ENCODE peak calls at places on chromosomes 1 and 21, in six cellular contexts. U is sigmoid colon, K is neuronal stem cell, E is aorta, Q is left ventricle myocardium inferior, A is upper lobe of right lung. R is an unnamed sample. For H3K4me1, the result is how much of the 10 kb centered on the place peaks cover.

GRCh38 chr1:107883562-107883961 is 81.4 kb downstream of the VAV3 start:
- DNase-seq in E (no peak), Q (no peak), U (no peak), A (no peak), K (no peak), R (no peak)

GRCh38 chr1:42936309-42937078 is 22.2 kb downstream of the SLC2A1 start:
- DNase-seq in K (no peak), U (peak), E (peak), A (peak), Q (no peak), R (no peak)

GRCh38 chr1:226798427-226799411 is 59.6 kb upstream of the ITPKB start:
- DNase-seq in K (no peak), A (no peak), E (no peak), U (no peak), Q (no peak), R (no peak)

GRCh38 chr1:185694081-185694480 is 40.1 kb upstream of the HMCN1 start:
- DNase-seq in K (no peak), A (no peak), Q (no peak), U (no peak), E (no peak), R (peak)

GRCh38 chr1:84782311-84782771 is 92.1 kb upstream of the SSX2IP start:
- DNase-seq in E (peak), U (no peak), K (peak), A (peak), Q (peak), R (peak)

GRCh38 chr1:30197959-30198760 is 525.2 kb downstream of the MATN1 start:
- DNase-seq in K (no peak), E (no peak), Q (no peak), A (no peak), U (no peak), R (no peak)

GRCh38 chr1:204445860-204446412 is 34.3 kb upstream of the PPP1R15B start:
- DNase-seq in E (peak), K (no peak), U (no peak), Q (no peak), A (peak), R (no peak)

GRCh38 chr1:42910985-42911384 is 47.7 kb downstream of the SLC2A1 start:
- DNase-seq in Q (no peak), K (no peak), A (no peak), U (no peak), E (no peak), R (no peak)

GRCh38 chr1:19577001-19577400 is 67.1 kb upstream of the NBL1 start:
- DNase-seq in A (peak), Q (no peak), K (no peak), E (no peak), U (no peak), R (no peak)

GRCh38 chr1:226629210-226629895 is 80.8 kb downstream of the STUM start:
- DNase-seq in Q (no peak), E (peak), U (peak), A (peak), K (no peak), R (peak)

GRCh38 chr1:247077768-247078314 is 770 bp downstream of the ZNF670 start:
- DNase-seq in K (no peak), E (no peak), Q (no peak), U (no peak), A (no peak), R (no peak)

GRCh38 chr1:112388436-112388835 is 7.6 kb upstream of the CTTNBP2NL start:
- DNase-seq in U (no peak), K (no peak), Q (no peak), A (no peak), E (no peak), R (no peak)

GRCh38 chr1:25617626-25618432 is 1.2 kb downstream of the MAN1C1 start:
- DNase-seq in U (peak), A (peak), E (peak), K (no peak), Q (peak), R (no peak)

GRCh38 chr1:50873458-50874187 is 86.4 kb downstream of the FAF1 start:
- DNase-seq in Q (peak), E (no peak), U (no peak), K (peak), A (no peak), R (peak)

GRCh38 chr1:39666772-39667171 is 5.1 kb downstream of the NT5C1A start:
- DNase-seq in A (no peak), Q (no peak), U (no peak), K (no peak), E (no peak), R (no peak)

GRCh38 chr1:206744683-206745082 is 25.9 kb upstream of the IL19 start:
- DNase-seq in K (no peak), E (no peak), U (no peak), A (no peak), Q (no peak), R (no peak)

GRCh38 chr1:61447339-61448016 is 277.5 kb downstream of the TM2D1 start:
- DNase-seq in A (no peak), U (no peak), E (no peak), K (no peak), Q (no peak), R (no peak)

GRCh38 chr21:37193676-37194075 is 73.5 kb downstream of the VPS26C start:
- DNase-seq in K (no peak), A (no peak), U (no peak), E (no peak), Q (no peak), R (no peak)

GRCh38 chr1:4137621-4138390 is 237.7 kb upstream of the C1orf174 start:
- DNase-seq in U (peak), K (no peak), E (peak), Q (no peak), A (no peak), R (no peak)

GRCh38 chr1:155127672-155128468 is at the start of gene EFNA1:
- DNase-seq in K (no peak), U (peak), A (peak), Q (peak), E (peak), R (peak)

GRCh38 chr21:26124421-26124833 is 46.1 kb downstream of the APP start:
- DNase-seq in K (no peak), U (no peak), Q (no peak), E (no peak), A (no peak), R (no peak)

GRCh38 chr1:200274121-200274520 is 135.7 kb downstream of the ZNF281 start:
- DNase-seq in U (no peak), Q (no peak), K (no peak), A (no peak), E (no peak), R (no peak)

GRCh38 chr1:79376106-79376505 is 369.6 kb upstream of the ADGRL4 start:
- DNase-seq in U (no peak), A (no peak), K (no peak), E (no peak), Q (no peak), R (no peak)

GRCh38 chr21:32597205-32597604 is 11.9 kb upstream of the TCP10L start:
- DNase-seq in K (no peak), A (no peak), Q (no peak), E (no peak), U (no peak), R (peak)

GRCh38 chr1:10778640-10779039 is 17.8 kb downstream of the CASZ1 start:
- DNase-seq in Q (no peak), K (no peak), E (peak), A (no peak), U (no peak), R (no peak)

GRCh38 chr1:42913426-42914091 is 45.1 kb downstream of the SLC2A1 start:
- DNase-seq in A (no peak), E (no peak), K (peak), U (no peak), Q (no peak), R (peak)

GRCh38 chr21:20570824-20571232 is 427.4 kb upstream of the NCAM2 start:
- DNase-seq in K (peak), E (no peak), U (no peak), Q (no peak), A (no peak), R (no peak)

GRCh38 chr1:64549464-64550239 is 79.7 kb downstream of the CACHD1 start:
- DNase-seq in E (no peak), U (no peak), A (no peak), Q (no peak), K (no peak), R (peak)

GRCh38 chr1:89720839-89721238 is 87.9 kb downstream of the LRRC8C start:
- DNase-seq in A (no peak), U (no peak), E (no peak), Q (no peak), K (no peak), R (no peak)
- H3K4me1 ChIP-seq in A (under half), U (under half), E (under half), Q (half or more), K (under half), R (under half)

GRCh38 chr1:2528016-2528415 is 1.6 kb upstream of the PANK4 start:
- DNase-seq in Q (peak), E (no peak), K (no peak), A (no peak), U (no peak), R (peak)
- H3K4me1 ChIP-seq in Q (half or more), E (under half), K (half or more), A (half or more), U (half or more), R (under half)

DNA sequence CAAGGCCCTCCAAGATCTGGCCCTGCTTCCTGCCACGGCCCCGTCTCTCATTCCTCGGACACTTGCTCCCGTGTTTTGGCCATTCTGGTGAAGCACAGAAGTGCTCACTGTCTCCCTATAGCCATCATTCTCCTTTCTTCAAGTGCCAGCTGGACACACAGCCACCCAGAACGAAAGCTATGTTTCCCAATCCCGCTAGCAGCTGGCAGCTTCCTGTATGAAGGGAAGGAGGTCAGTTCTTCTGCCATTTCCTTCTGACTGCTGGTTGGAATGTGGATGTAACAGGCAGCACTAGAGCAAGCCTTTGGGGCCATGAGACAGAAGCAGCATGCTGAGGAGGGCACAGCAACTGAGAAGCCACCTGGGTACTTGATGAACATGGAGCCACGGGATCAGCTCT is 82.8 kb downstream of the TGFBR3 start:
- DNase-seq in A (no peak), U (no peak), K (no peak), E (no peak), Q (no peak), R (no peak)
- H3K4me1 ChIP-seq in A (under half), U (half or more), K (under half), E (under half), Q (half or more), R (half or more)

DNA sequence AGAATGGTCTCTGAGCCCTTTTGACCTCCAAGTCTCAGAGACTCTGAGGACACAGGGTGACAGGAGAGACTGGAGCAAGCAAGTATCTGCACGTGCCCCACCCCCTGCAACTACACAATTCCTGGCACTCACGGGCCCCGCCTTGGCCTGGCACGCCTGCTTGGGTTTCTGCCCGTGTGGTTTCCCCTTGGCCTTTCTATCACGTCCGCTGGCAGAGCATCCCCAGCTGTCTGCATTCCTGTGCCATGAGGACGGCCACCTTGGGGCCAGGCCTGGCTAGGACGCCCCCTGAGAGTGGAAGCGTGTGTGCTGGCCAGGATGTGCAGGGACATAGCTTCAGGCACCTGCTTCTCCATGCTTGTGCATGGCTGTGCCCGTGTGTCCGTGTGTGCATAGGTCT is 14.3 kb upstream of the EDN2 start:
- DNase-seq in A (peak), K (no peak), Q (peak), U (no peak), E (peak), R (peak)
- H3K4me1 ChIP-seq in A (under half), K (under half), Q (half or more), U (half or more), E (under half), R (under half)

GRCh38 chr1:156468693-156469345 is 31.8 kb downstream of the MEF2D start:
- DNase-seq in U (no peak), K (no peak), E (peak), Q (no peak), A (no peak), R (no peak)
- H3K4me1 ChIP-seq in U (half or more), K (under half), E (under half), Q (half or more), A (under half), R (under half)

GRCh38 chr1:36782785-36783184 is 251.5 kb downstream of the GRIK3 start:
- DNase-seq in K (no peak), Q (no peak), E (no peak), A (no peak), U (no peak), R (no peak)
- H3K4me1 ChIP-seq in K (under half), Q (under half), E (under half), A (under half), U (under half), R (under half)

R was measured in adrenal gland.